ENCODE peak calls at places on chromosomes 11 and 22, in nine cellular contexts. W is caudate nucleus; E is effector memory CD8-positive, alpha-beta T cell; R is EH; S is fibroblast of villous mesenchyme; F is NCI-H446; C is iPS-NIHi11; L is activated CD4-positive, alpha-beta memory T cell treated with anti-CD3 and anti-CD28 coated beads, Interleukin-2, amount 10 ng/mL, durations not matched to agents 7 days and 5 days; K is GM12892. H is an unnamed sample.

GRCh38 chr11:73236879-73237278 is 18.8 kb downstream of the P2RY2 start:
- DNase-seq in W (no peak), E (no peak), R (peak), S (peak), F (no peak), C (peak), L (peak), K (peak), H (peak)

GRCh38 chr11:70378506-70379134 is 19.7 kb upstream of the CTTN start:
- DNase-seq in W (no peak), E (no peak), R (no peak), S (no peak), F (no peak), C (no peak), L (no peak), K (no peak), H (no peak)

GRCh38 chr11:34940026-34940677 is 23.7 kb downstream of the PDHX start:
- DNase-seq in W (no peak), E (no peak), R (peak), S (peak), F (no peak), C (no peak), L (no peak), K (no peak), H (peak)

GRCh38 chr22:19634576-19634975 is 79.7 kb upstream of the SEPTIN5 start:
- DNase-seq in W (no peak), E (no peak), R (no peak), S (no peak), F (no peak), C (no peak), L (no peak), K (no peak), H (no peak)

GRCh38 chr11:70141490-70142014 is 61.5 kb upstream of the FADD start:
- DNase-seq in W (no peak), E (no peak), R (no peak), S (no peak), F (no peak), C (peak), L (no peak), K (no peak), H (peak)

GRCh38 chr11:115916596-115916995 is 412.4 kb upstream of the CADM1 start:
- DNase-seq in W (no peak), E (no peak), R (no peak), S (no peak), F (no peak), C (no peak), L (no peak), K (no peak), H (no peak)

GRCh38 chr11:134572741-134573675 is 161.0 kb upstream of the B3GAT1 start:
- DNase-seq in W (no peak), E (no peak), R (no peak), S (no peak), F (no peak), C (no peak), L (no peak), K (no peak), H (no peak)

GRCh38 chr22:49157529-49158339 is 669.9 kb downstream of the BRD1 start:
- DNase-seq in W (no peak), E (no peak), R (no peak), S (no peak), F (no peak), C (no peak), L (no peak), K (no peak), H (no peak)

GRCh38 chr11:720642-721346 is 14.8 kb downstream of the EPS8L2 start:
- DNase-seq in W (peak), E (peak), R (peak), S (peak), F (no peak), C (peak), L (peak), K (peak), H (no peak)